ENCODE peak calls at places on chromosomes 5 and 9, in six cellular contexts. One of them, this sample, is unnamed.

GRCh38 chr9:122200960-122201635 is 27.7 kb downstream of the LHX6 start:
- DNase-seq in K562: no peak
- DNase-seq in A549: no peak
- DNase-seq in GM12878: no peak
- DNase-seq in IMR-90: peak
- DNase-seq in HepG2: no peak
- DNase-seq in this sample: no peak

GRCh38 chr9:105439428-105439827 is 8.4 kb upstream of the FSD1L start:
- DNase-seq in HepG2: no peak
- DNase-seq in GM12878: no peak
- DNase-seq in IMR-90: peak
- DNase-seq in K562: no peak
- DNase-seq in A549: no peak
- DNase-seq in this sample: no peak

GRCh38 chr5:33817301-33817700 is 74.5 kb downstream of the ADAMTS12 start:
- DNase-seq in HepG2: no peak
- DNase-seq in K562: no peak
- DNase-seq in A549: no peak
- DNase-seq in IMR-90: no peak
- DNase-seq in GM12878: no peak
- DNase-seq in this sample: no peak

GRCh38 chr5:171419663-171420428 is 399 bp downstream of the FGF18 start:
- DNase-seq in IMR-90: peak
- DNase-seq in A549: peak
- DNase-seq in GM12878: no peak
- DNase-seq in K562: no peak
- DNase-seq in HepG2: no peak
- DNase-seq in this sample: peak

GRCh38 chr5:161544350-161544765 is 2.2 kb downstream of the GABRB2 start:
- DNase-seq in HepG2: peak
- DNase-seq in K562: peak
- DNase-seq in A549: peak
- DNase-seq in IMR-90: peak
- DNase-seq in GM12878: no peak
- DNase-seq in this sample: peak

GRCh38 chr9:114153761-114154596 is 1.4 kb upstream of the COL27A1 start:
- DNase-seq in IMR-90: peak
- DNase-seq in K562: no peak
- DNase-seq in GM12878: no peak
- DNase-seq in A549: peak
- DNase-seq in HepG2: peak
- DNase-seq in this sample: peak

GRCh38 chr9:126219717-126220116 is 106.9 kb upstream of the MVB12B start:
- DNase-seq in GM12878: no peak
- DNase-seq in A549: no peak
- DNase-seq in K562: no peak
- DNase-seq in HepG2: no peak
- DNase-seq in IMR-90: no peak
- DNase-seq in this sample: no peak

GRCh38 chr5:44385236-44385940 is 3.8 kb downstream of the FGF10 start:
- DNase-seq in HepG2: no peak
- DNase-seq in A549: no peak
- DNase-seq in GM12878: no peak
- DNase-seq in IMR-90: no peak
- DNase-seq in K562: no peak
- DNase-seq in this sample: no peak

GRCh38 chr5:447501-447900 is 4.5 kb downstream of the EXOC3 start:
- DNase-seq in A549: no peak
- DNase-seq in IMR-90: no peak
- DNase-seq in HepG2: no peak
- DNase-seq in GM12878: no peak
- DNase-seq in K562: no peak
- DNase-seq in this sample: no peak

GRCh38 chr5:44603496-44604272 is 205.1 kb upstream of the MRPS30 start:
- DNase-seq in IMR-90: no peak
- DNase-seq in GM12878: no peak
- DNase-seq in K562: no peak
- DNase-seq in A549: peak
- DNase-seq in HepG2: no peak
- DNase-seq in this sample: no peak

GRCh38 chr5:72407078-72407477 is 86.9 kb downstream of the PTCD2 start:
- DNase-seq in A549: no peak
- DNase-seq in HepG2: no peak
- DNase-seq in IMR-90: no peak
- DNase-seq in K562: no peak
- DNase-seq in GM12878: no peak
- DNase-seq in this sample: no peak

GRCh38 chr9:136086951-136087740 is 7.9 kb downstream of the NACC2 start:
- DNase-seq in GM12878: no peak
- DNase-seq in A549: no peak
- DNase-seq in IMR-90: no peak
- DNase-seq in HepG2: no peak
- DNase-seq in K562: no peak
- DNase-seq in this sample: no peak

GRCh38 chr5:16995372-16995771 is 59.3 kb upstream of the MYO10 start:
- DNase-seq in HepG2: no peak
- DNase-seq in K562: no peak
- DNase-seq in GM12878: no peak
- DNase-seq in A549: no peak
- DNase-seq in IMR-90: no peak
- DNase-seq in this sample: no peak

GRCh38 chr5:123659495-123659894 is 147.5 kb downstream of the CSNK1G3 start:
- DNase-seq in IMR-90: peak
- DNase-seq in A549: no peak
- DNase-seq in GM12878: no peak
- DNase-seq in HepG2: no peak
- DNase-seq in K562: no peak
- DNase-seq in this sample: no peak

GRCh38 chr9:31606678-31607077 is 777.8 kb upstream of the ACO1 start:
- DNase-seq in A549: no peak
- DNase-seq in GM12878: no peak
- DNase-seq in HepG2: no peak
- DNase-seq in K562: no peak
- DNase-seq in IMR-90: no peak
- DNase-seq in this sample: no peak

GRCh38 chr9:137453643-137454081 is 5.5 kb downstream of the NSMF start:
- DNase-seq in K562: peak
- DNase-seq in GM12878: no peak
- DNase-seq in IMR-90: peak
- DNase-seq in A549: peak
- DNase-seq in HepG2: peak
- DNase-seq in this sample: peak

GRCh38 chr5:38319486-38319885 is 61.1 kb downstream of the EGFLAM start:
- DNase-seq in A549: no peak
- DNase-seq in HepG2: no peak
- DNase-seq in IMR-90: no peak
- DNase-seq in K562: no peak
- DNase-seq in GM12878: no peak
- DNase-seq in this sample: no peak

GRCh38 chr5:41927604-41928003 is 2.5 kb downstream of the FBXO4 start:
- DNase-seq in K562: no peak
- DNase-seq in GM12878: no peak
- DNase-seq in HepG2: no peak
- DNase-seq in IMR-90: no peak
- DNase-seq in A549: no peak
- DNase-seq in this sample: no peak

GRCh38 chr5:147055304-147055826 is 176.8 kb upstream of the PPP2R2B start:
- DNase-seq in IMR-90: no peak
- DNase-seq in HepG2: no peak
- DNase-seq in K562: no peak
- DNase-seq in GM12878: no peak
- DNase-seq in A549: no peak
- DNase-seq in this sample: no peak

GRCh38 chr5:42423285-42424152 is at the start of gene GHR:
- DNase-seq in K562: peak
- DNase-seq in HepG2: peak
- DNase-seq in A549: peak
- DNase-seq in IMR-90: peak
- DNase-seq in GM12878: no peak
- DNase-seq in this sample: peak

GRCh38 chr9:114487607-114488300 is 17.5 kb downstream of the WHRN start:
- DNase-seq in HepG2: peak
- DNase-seq in A549: peak
- DNase-seq in IMR-90: peak
- DNase-seq in GM12878: peak
- DNase-seq in K562: peak
- DNase-seq in this sample: peak

GRCh38 chr5:107376546-107377276 is 294.0 kb downstream of the EFNA5 start:
- DNase-seq in K562: no peak
- DNase-seq in A549: peak
- DNase-seq in IMR-90: peak
- DNase-seq in HepG2: no peak
- DNase-seq in GM12878: no peak
- DNase-seq in this sample: no peak

GRCh38 chr9:6739218-6739617 is 18.6 kb upstream of the KDM4C start:
- DNase-seq in IMR-90: peak
- DNase-seq in GM12878: no peak
- DNase-seq in A549: peak
- DNase-seq in HepG2: peak
- DNase-seq in K562: no peak
- DNase-seq in this sample: peak

GRCh38 chr9:134632329-134632728 is 9.3 kb upstream of the COL5A1 start:
- DNase-seq in GM12878: no peak
- DNase-seq in K562: no peak
- DNase-seq in A549: no peak
- DNase-seq in HepG2: no peak
- DNase-seq in IMR-90: no peak
- DNase-seq in this sample: no peak

GRCh38 chr9:110371411-110372013 is 33.8 kb upstream of the TXNDC8 start:
- DNase-seq in IMR-90: no peak
- DNase-seq in A549: no peak
- DNase-seq in K562: peak
- DNase-seq in GM12878: no peak
- DNase-seq in HepG2: no peak
- DNase-seq in this sample: no peak

GRCh38 chr9:110364451-110364850 is 26.8 kb upstream of the TXNDC8 start:
- DNase-seq in GM12878: no peak
- DNase-seq in HepG2: no peak
- DNase-seq in IMR-90: no peak
- DNase-seq in K562: no peak
- DNase-seq in A549: no peak
- DNase-seq in this sample: no peak

DNA sequence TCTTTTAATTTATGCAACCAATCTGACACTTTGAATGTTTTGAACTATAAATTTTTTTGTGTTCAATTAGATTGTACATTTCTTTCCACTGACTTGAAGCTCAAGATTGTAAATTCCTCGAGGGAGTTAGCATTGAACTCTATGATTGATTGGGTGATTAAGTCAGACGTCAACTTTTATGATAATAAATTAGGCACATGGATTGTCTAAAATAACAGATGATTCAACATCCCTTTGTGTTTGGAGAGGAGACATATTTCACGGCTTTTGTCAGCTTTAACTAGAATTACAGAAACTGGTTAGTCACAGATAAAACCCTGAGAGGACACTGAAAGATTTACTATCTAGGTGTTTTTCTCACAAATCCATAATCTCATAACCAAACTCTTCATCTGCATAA is 32.7 kb upstream of the TXNDC8 start:
- DNase-seq in A549: no peak
- DNase-seq in GM12878: no peak
- DNase-seq in HepG2: no peak
- DNase-seq in K562: no peak
- DNase-seq in IMR-90: peak
- DNase-seq in this sample: no peak
- TF ChIP-seq BHLHE40 in A549: no peak
- TF ChIP-seq BHLHE40 in GM12878: no peak
- TF ChIP-seq BHLHE40 in HepG2: no peak
- TF ChIP-seq BHLHE40 in K562: no peak
- TF ChIP-seq BHLHE40 in IMR-90: no peak
- TF ChIP-seq BHLHE40 in this sample: no peak

DNA sequence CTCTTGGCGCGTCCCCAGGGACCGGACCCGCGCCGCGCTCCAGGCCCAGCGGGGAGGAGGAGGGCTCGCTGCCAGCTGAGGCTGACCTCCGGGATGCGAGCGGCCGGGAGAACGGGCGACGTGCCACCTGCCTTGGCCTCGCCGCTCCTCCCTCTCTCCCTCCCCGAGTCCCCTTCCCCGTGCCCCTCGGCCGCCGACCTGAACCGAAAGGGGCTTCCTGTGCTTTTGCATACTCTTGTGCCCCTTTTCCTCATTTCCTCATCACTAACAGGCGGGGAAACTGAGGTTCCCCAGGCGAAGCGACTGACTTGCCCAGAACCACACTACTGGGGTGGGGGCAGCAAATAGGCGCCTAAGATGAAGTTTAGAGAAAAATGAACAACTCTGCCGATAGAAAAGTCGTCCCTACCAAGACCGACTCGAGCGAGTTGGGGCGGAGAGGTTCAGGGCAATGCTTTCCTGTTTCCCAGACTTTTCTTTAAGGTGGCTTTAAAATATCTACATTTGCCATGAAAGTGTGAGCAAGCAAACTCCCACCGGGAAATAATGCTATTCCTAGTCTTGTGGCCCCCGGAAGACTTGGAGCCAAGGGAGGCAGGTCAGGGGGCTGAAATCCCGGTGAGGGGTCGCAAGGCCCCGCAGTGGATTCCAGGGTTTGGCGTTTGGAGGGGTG is 580 bp upstream of the DUSP1 start:
- DNase-seq in A549: no peak
- DNase-seq in K562: no peak
- DNase-seq in GM12878: no peak
- DNase-seq in IMR-90: no peak
- DNase-seq in HepG2: no peak
- DNase-seq in this sample: no peak
- TF ChIP-seq BHLHE40 in A549: no peak
- TF ChIP-seq BHLHE40 in K562: no peak
- TF ChIP-seq BHLHE40 in GM12878: no peak
- TF ChIP-seq BHLHE40 in IMR-90: no peak
- TF ChIP-seq BHLHE40 in HepG2: no peak
- TF ChIP-seq BHLHE40 in this sample: no peak

DNA sequence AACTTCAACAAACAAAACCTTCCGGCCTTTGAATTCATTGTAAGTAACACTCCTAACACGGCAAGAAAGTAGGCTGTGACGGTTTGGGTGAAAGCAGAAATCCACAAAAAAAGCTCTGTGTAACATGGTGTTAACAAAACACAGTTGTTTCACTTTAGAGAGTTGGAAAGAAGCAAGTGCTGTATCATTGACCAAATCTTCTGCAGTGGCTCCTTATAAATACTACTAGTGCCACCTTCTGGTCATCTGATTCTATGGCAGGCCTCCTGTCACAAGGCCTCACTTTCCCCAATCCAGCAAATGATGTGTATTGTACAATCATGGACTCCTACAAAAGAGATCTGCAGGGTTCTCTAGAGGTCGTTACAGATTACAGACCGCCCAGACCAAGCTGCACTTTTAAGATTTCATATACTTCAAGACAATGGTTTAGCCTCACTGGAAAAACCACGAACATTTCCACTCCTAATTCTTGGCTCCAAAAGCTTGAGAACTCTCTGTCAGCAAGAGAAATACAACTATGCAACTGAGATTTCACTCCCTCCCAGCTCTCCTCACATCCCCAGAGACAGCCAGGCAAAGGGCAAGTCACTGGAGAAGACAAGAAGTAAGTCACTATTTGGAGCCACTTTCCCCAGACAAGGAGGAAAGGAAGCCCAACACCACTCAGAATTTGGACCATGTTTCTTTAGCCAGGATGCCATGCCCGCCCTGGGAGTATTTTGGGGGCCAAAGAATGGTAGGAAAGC is 196.2 kb downstream of the DTWD2 start:
- DNase-seq in GM12878: peak
- DNase-seq in IMR-90: peak
- DNase-seq in HepG2: peak
- DNase-seq in A549: peak
- DNase-seq in K562: peak
- DNase-seq in this sample: peak
- TF ChIP-seq BHLHE40 in GM12878: no peak
- TF ChIP-seq BHLHE40 in IMR-90: no peak
- TF ChIP-seq BHLHE40 in HepG2: no peak
- TF ChIP-seq BHLHE40 in A549: no peak
- TF ChIP-seq BHLHE40 in K562: no peak
- TF ChIP-seq BHLHE40 in this sample: no peak

GRCh38 chr9:78026947-78027346 is 4.7 kb downstream of the GNAQ start:
- DNase-seq in A549: no peak
- DNase-seq in IMR-90: peak
- DNase-seq in GM12878: no peak
- DNase-seq in HepG2: no peak
- DNase-seq in K562: no peak
- DNase-seq in this sample: no peak
- TF ChIP-seq BHLHE40 in A549: no peak
- TF ChIP-seq BHLHE40 in IMR-90: no peak
- TF ChIP-seq BHLHE40 in GM12878: no peak
- TF ChIP-seq BHLHE40 in HepG2: no peak
- TF ChIP-seq BHLHE40 in K562: no peak
- TF ChIP-seq BHLHE40 in this sample: no peak

This sample was measured in HEK293T.